ENCODE peak calls at places on chromosome 22, in eight cellular contexts. T is IMR-90, R is right atrium auricular region, V is heart right ventricle, J is OCI-LY7, K is lower lobe of right lung, M is pancreas, O is A673. I is an unnamed sample.
A peak's percentile ranks its signal among the peaks of the same experiment; 100 is the strongest.

GRCh38 chr22:19986410-19987341 is 29.9 kb downstream of the ARVCF start:
- DNase-seq in M (peak; percentile 67), K (peak; percentile 85), R (peak; percentile 76), V (peak; percentile 87), O (peak; percentile 94), T (peak; percentile 61), J (peak; percentile 79), I (peak; percentile 91)

GRCh38 chr22:31451709-31452571 is 37.7 kb downstream of the EIF4ENIF1 start:
- DNase-seq in K (no peak), T (peak; percentile 59), M (no peak), J (peak; percentile 67), V (no peak), O (peak; percentile 49), R (no peak), I (no peak)

GRCh38 chr22:39236321-39237275 is 8.2 kb downstream of the PDGFB start:
- DNase-seq in K (peak; percentile 51), M (no peak), J (no peak), R (peak; percentile 78), T (no peak), V (peak; percentile 69), O (no peak), I (no peak)

GRCh38 chr22:36617694-36618522 is 85.6 kb downstream of the CACNG2 start:
- DNase-seq in R (no peak), T (no peak), O (no peak), J (no peak), M (peak; percentile 73), V (no peak), K (no peak), I (no peak)

GRCh38 chr22:17085277-17086091 is 684 bp downstream of the IL17RA start:
- DNase-seq in O (peak; percentile 29), M (peak; percentile 21), J (no peak), K (peak; percentile 73), V (peak; percentile 46), T (no peak), R (no peak), I (no peak)

GRCh38 chr22:35604671-35605457 is 12.3 kb downstream of the MB start:
- DNase-seq in M (no peak), V (no peak), O (no peak), J (no peak), R (no peak), K (no peak), T (no peak), I (peak; percentile 79)

GRCh38 chr22:19554834-19555404 is 30.7 kb upstream of the CLDN5 start:
- DNase-seq in O (peak; percentile 34), J (no peak), M (no peak), T (peak; percentile 35), V (no peak), K (no peak), R (no peak), I (peak; percentile 38)

GRCh38 chr22:39444247-39444800 is 12.5 kb upstream of the MGAT3 start:
- DNase-seq in T (no peak), M (no peak), J (no peak), V (no peak), O (no peak), K (no peak), R (no peak), I (no peak)

GRCh38 chr22:50304528-50305392 is 2.7 kb downstream of the PLXNB2 start:
- DNase-seq in J (no peak), O (peak; percentile 55), T (no peak), M (peak; percentile 53), R (no peak), V (peak; percentile 54), K (peak; percentile 75), I (no peak)

GRCh38 chr22:50305393-50305657 is 2.1 kb downstream of the PLXNB2 start:
- DNase-seq in J (no peak), R (no peak), K (no peak), M (no peak), O (no peak), T (no peak), V (no peak), I (no peak)

GRCh38 chr22:50302564-50302963 is 4.9 kb downstream of the PLXNB2 start:
- DNase-seq in T (no peak), K (no peak), R (no peak), M (no peak), O (no peak), V (peak; percentile 49), J (no peak), I (no peak)

GRCh38 chr22:50303515-50303847 is 4.0 kb downstream of the PLXNB2 start:
- DNase-seq in M (no peak), T (no peak), J (no peak), R (no peak), V (no peak), K (no peak), O (no peak), I (no peak)

GRCh38 chr22:50303848-50304527 is 3.5 kb downstream of the PLXNB2 start:
- DNase-seq in O (peak; percentile 48), J (peak; percentile 38), T (no peak), V (peak; percentile 51), K (peak; percentile 81), M (peak; percentile 57), R (no peak), I (peak; percentile 63)
- TF ChIP-seq CTCF in O (no peak), J (peak; percentile 36), T (no peak), V (no peak), K (no peak), M (no peak), R (peak; percentile 19), I (peak; percentile 21)

DNA sequence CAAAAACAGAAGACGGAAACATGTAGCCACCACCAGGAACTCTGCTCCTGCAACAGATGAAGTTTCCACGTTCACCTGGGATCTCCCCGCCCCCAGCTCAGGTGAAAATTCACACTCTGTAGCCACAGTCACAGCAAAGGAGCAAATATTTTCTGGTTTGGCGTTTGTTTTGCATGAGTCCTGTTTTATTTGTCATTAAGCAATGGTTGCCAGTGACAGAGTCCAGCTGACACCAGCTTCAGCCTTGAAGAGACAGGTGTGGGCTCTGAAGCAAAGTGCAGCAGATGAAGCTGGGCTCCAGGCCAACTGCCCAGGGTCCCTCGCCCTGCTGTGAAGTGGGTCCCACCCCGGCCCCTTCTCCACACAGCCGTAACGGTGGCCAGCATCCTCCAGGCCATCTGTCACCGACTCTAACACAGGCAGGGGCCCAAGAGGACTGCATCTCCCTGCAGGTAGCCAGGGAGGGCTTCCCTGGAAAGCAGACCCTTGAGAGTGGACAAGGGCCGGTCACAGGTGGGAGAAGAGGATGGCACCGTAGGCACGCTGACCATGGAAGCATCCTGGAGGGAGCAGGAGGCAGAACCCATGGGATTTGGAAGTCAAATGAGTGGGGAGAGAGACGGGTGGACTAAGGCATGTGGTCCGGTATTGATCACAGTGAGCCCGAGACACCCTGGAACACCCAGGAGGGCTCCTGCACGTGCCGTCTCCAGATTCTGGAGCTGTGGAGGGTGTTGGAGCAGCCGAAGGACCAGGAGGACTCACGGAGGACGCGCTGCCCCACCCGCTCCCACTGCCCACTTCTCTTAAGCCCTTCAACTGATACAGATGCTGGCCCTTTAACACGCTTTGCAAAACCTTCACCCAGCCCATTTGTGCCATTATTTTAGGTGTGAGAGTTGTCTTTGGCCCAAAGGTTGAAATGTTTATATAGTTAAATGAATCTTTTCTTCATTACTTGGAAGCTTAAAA is 294.6 kb downstream of the BRD1 start:
- DNase-seq in J (no peak), O (no peak), T (no peak), M (no peak), V (no peak), K (no peak), R (no peak), I (no peak)
- H3K9me3 ChIP-seq in J (no peaks in the 10 kb centered on the region), O (no peaks in the 10 kb centered on the region), T (peaks cover 48% of the 10 kb centered on the region), M (no peaks in the 10 kb centered on the region), V (no peaks in the 10 kb centered on the region), K (no peaks in the 10 kb centered on the region), R (no peaks in the 10 kb centered on the region), I (no peaks in the 10 kb centered on the region)

GRCh38 chr22:33082221-33082620 is 24.0 kb upstream of the SYN3 start:
- DNase-seq in R (no peak), T (no peak), O (no peak), M (no peak), K (no peak), J (no peak), V (no peak), I (no peak)

GRCh38 chr22:33070600-33070999 is 12.4 kb upstream of the SYN3 start:
- DNase-seq in V (no peak), O (no peak), J (no peak), R (no peak), K (no peak), M (no peak), T (no peak), I (no peak)

GRCh38 chr22:33073989-33074391 is 15.8 kb upstream of the SYN3 start:
- DNase-seq in O (no peak), V (no peak), M (no peak), T (no peak), J (no peak), R (no peak), K (no peak), I (no peak)

DNA sequence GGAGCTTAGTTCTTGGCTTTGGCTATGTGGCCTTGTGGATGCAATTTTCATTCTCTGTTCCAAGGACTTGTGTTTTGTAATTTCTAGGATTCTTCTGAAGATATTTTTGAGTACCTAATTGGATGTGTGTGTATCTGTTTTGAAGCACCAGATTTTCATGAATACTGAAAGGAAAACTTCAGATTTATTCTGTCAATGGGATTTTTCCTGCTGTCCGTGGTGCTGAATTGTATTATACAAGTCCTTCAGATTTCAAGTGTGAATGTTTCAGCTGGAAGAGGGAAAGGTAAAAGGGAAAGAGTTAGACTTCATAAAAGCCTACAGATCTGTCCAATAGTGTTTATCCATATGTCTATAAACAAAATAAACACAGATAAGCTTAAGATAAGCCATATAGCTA is 18.2 kb upstream of the SYN3 start:
- DNase-seq in R (no peak), T (peak; percentile 7), J (no peak), K (no peak), V (no peak), M (no peak), O (no peak), I (no peak)
- TF ChIP-seq CTCF in R (no peak), T (no peak), J (no peak), K (no peak), V (no peak), M (no peak), O (no peak), I (no peak)

GRCh38 chr22:49184736-49185135 is 642.9 kb downstream of the BRD1 start:
- DNase-seq in M (no peak), O (no peak), T (no peak), V (no peak), J (no peak), K (peak; percentile 20), R (no peak), I (no peak)
- H3K9me3 ChIP-seq in M (no peaks in the 10 kb centered on the region), O (no peaks in the 10 kb centered on the region), T (peaks cover 77% of the 10 kb centered on the region), V (no peaks in the 10 kb centered on the region), J (no peaks in the 10 kb centered on the region), K (no peaks in the 10 kb centered on the region), R (no peaks in the 10 kb centered on the region), I (peaks cover 5% of the 10 kb centered on the region)

DNA sequence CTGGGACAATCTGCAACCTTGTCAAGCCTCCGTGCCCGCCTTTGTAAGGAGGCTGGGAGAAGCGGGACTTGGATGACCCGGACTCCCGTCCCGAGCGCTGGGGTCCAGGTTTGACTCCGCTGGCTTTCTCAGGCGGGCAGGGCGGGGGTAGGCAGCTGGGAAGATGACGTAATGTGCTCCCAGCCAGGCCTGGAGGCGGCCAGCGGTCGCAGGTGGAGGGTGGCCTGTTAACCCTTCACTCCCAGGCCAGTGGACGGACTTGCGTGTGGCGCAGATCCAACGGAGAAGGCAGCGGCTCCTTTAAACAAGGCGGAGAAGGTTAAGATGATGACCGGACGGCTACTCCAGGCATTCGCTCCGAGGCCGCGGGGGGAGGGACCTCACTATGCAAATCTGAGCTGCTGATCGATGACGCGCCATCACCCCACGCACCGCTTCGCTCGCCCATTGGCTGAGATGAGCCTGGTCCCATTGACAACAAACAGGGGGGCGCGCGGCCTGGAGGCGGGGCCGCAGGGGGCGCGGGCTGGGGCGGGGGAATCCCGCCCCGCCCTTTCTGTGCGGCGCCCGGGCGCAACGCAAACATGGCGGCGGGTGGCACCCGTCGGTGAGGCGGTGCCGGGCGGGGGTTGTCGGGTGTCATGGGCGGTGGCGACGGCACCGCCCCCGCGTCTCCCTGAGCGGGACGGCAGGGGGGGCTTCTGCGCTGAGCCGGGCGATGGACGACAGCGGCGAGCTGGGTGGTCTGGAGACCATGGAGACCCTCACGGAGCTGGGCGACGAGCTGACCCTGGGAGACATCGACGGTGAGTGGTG is at the start of gene SREBF2:
- DNase-seq in R (peak; percentile 100), J (peak; percentile 100), K (peak; percentile 100), M (peak; percentile 100), V (peak; percentile 99), O (peak; percentile 100), T (peak; percentile 99), I (peak; percentile 100)
- TF ChIP-seq CTCF in R (no peak), J (no peak), K (peak; percentile 17), M (no peak), V (no peak), O (no peak), T (no peak), I (no peak)